ENCODE peak calls at places on chromosome 16, in six cellular contexts. U is tibial artery, H is brain microvascular endothelial cell, P is AG10803, I is cardiac fibroblast, Y is hepatocyte. B is an unnamed sample.

GRCh38 chr16:24011237-24011636 is 175.5 kb downstream of the PRKCB start:
- DNase-seq in Y (no peak), P (no peak), H (no peak), U (no peak), I (no peak), B (no peak)

GRCh38 chr16:53780051-53780450 is 76.1 kb downstream of the FTO start:
- DNase-seq in Y (no peak), I (no peak), H (no peak), P (no peak), U (no peak), B (peak; percentile 66)

GRCh38 chr16:11032000-11032921 is 87.9 kb downstream of the CLEC16A start:
- DNase-seq in U (no peak), P (no peak), I (peak; percentile 48), H (no peak), Y (no peak), B (no peak)

GRCh38 chr16:83992624-83993023 is 24.6 kb downstream of the NECAB2 start:
- DNase-seq in U (no peak), H (peak; percentile 53), P (peak; percentile 58), I (peak; percentile 81), Y (no peak), B (no peak)

GRCh38 chr16:4987580-4988374 is 29.6 kb downstream of the SEC14L5 start:
- DNase-seq in P (no peak), U (no peak), Y (no peak), I (no peak), H (no peak), B (no peak)

GRCh38 chr16:74742051-74742481 is 32.6 kb downstream of the FA2H start:
- DNase-seq in U (no peak), I (peak; percentile 36), P (peak; percentile 7), Y (no peak), H (no peak), B (no peak)

GRCh38 chr16:85245307-85246172 is 133.3 kb upstream of the CIBAR2 start:
- DNase-seq in Y (peak; percentile 85), U (peak; percentile 50), H (peak; percentile 56), P (peak; percentile 82), I (peak; percentile 85), B (peak; percentile 70)

GRCh38 chr16:57640612-57641011 is 12.2 kb downstream of the ADGRG1 start:
- DNase-seq in Y (no peak), I (no peak), U (no peak), H (no peak), P (no peak), B (no peak)

GRCh38 chr16:4303973-4304372 is 11.9 kb upstream of the GLIS2 start:
- DNase-seq in U (no peak), P (no peak), I (no peak), H (no peak), Y (no peak), B (no peak)

GRCh38 chr16:57305159-57305811 is 20.8 kb upstream of the PLLP start:
- DNase-seq in P (no peak), I (no peak), Y (no peak), U (peak; percentile 87), H (no peak), B (no peak)

GRCh38 chr16:49639739-49640388 is 216.0 kb downstream of the ZNF423 start:
- DNase-seq in I (peak; percentile 73), H (peak; percentile 76), U (no peak), Y (peak; percentile 56), P (no peak), B (no peak)

GRCh38 chr16:68743664-68744063 is 6.6 kb downstream of the CDH1 start:
- DNase-seq in I (no peak), Y (no peak), P (no peak), U (no peak), H (no peak), B (no peak)

GRCh38 chr16:4273858-4274291 is 1.1 kb upstream of the TFAP4 start:
- DNase-seq in I (peak; percentile 71), H (no peak), P (peak; percentile 40), Y (peak; percentile 75), U (peak; percentile 36), B (peak; percentile 89)

GRCh38 chr16:35798885-35799426 is 2339.5 kb downstream of the TP53TG3F start:
- DNase-seq in U (no peak), Y (no peak), H (no peak), P (no peak), I (no peak), B (no peak)

GRCh38 chr16:9119795-9120194 is 28.4 kb downstream of the HAPSTR1 start:
- DNase-seq in P (peak; percentile 97), Y (no peak), I (peak; percentile 93), H (no peak), U (no peak), B (no peak)
- TF ChIP-seq CTCF in P (peak; percentile 34), Y (no peak), I (no peak), H (peak; percentile 24), U (no peak), B (no peak)

GRCh38 chr16:72961115-72961832 is 86.7 kb downstream of the ZFHX3 start:
- DNase-seq in H (peak; percentile 31), U (peak; percentile 21), I (peak; percentile 23), P (no peak), Y (no peak), B (peak; percentile 43)
- TF ChIP-seq CTCF in H (peak; percentile 69), U (peak; percentile 48), I (peak; percentile 46), P (peak; percentile 46), Y (peak; percentile 32), B (peak; percentile 64)

GRCh38 chr16:80463303-80463702 is 77.5 kb upstream of the DYNLRB2 start:
- DNase-seq in P (no peak), I (no peak), U (no peak), H (no peak), Y (peak; percentile 58), B (peak; percentile 17)
- TF ChIP-seq CTCF in P (no peak), I (no peak), U (no peak), H (no peak), Y (no peak), B (no peak)

GRCh38 chr16:20102021-20102420 is 28.3 kb upstream of the GPR139 start:
- DNase-seq in Y (no peak), H (no peak), U (no peak), P (no peak), I (no peak), B (no peak)
- TF ChIP-seq CTCF in Y (no peak), H (no peak), U (no peak), P (no peak), I (no peak), B (no peak)

B was measured in Calu3.